ENCODE peak calls at places on chromosome 9, in seven cellular contexts. V is A549, U is IMR-90, Z is SK-N-SH, P is K562, G is GM12878, J is H1. R is an unnamed sample.

GRCh38 chr9:123174887-123175518 is 93.4 kb downstream of the STRBP start:
- DNase-seq in V (no peak), U (no peak), Z (no peak), P (no peak), G (peak; percentile 75), J (peak; percentile 17), R (no peak)

GRCh38 chr9:125867752-125868400 is 120.7 kb downstream of the PBX3 start:
- DNase-seq in V (no peak), U (peak; percentile 44), Z (no peak), P (no peak), G (no peak), J (no peak), R (no peak)

GRCh38 chr9:96302021-96302420 is at the start of gene HSD17B3:
- DNase-seq in V (no peak), U (peak; percentile 20), Z (no peak), P (no peak), G (no peak), J (no peak), R (peak; percentile 7)

GRCh38 chr9:136085815-136086212 is 9.3 kb downstream of the NACC2 start:
- DNase-seq in V (no peak), U (no peak), Z (peak; percentile 39), P (no peak), G (no peak), J (no peak), R (no peak)

GRCh38 chr9:38417003-38417965 is 7.0 kb downstream of the IGFBPL1 start:
- DNase-seq in V (peak; percentile 38), U (no peak), Z (peak; percentile 68), P (peak; percentile 75), G (no peak), J (no peak), R (peak; percentile 38)

GRCh38 chr9:27377811-27378345 is 80.9 kb upstream of the EQTN start:
- DNase-seq in V (no peak), U (no peak), Z (no peak), P (no peak), G (peak; percentile 82), J (no peak), R (no peak)

GRCh38 chr9:98330831-98331230 is 75.4 kb upstream of the TBC1D2 start:
- DNase-seq in V (no peak), U (peak; percentile 97), Z (no peak), P (no peak), G (no peak), J (no peak), R (no peak)

GRCh38 chr9:89022902-89023301 is 31.6 kb downstream of the S1PR3 start:
- DNase-seq in V (no peak), U (peak; percentile 79), Z (no peak), P (no peak), G (no peak), J (no peak), R (no peak)

GRCh38 chr9:123355761-123356520 is at the start of gene CRB2:
- DNase-seq in V (no peak), U (no peak), Z (peak; percentile 42), P (peak; percentile 81), G (no peak), J (peak; percentile 58), R (peak; percentile 54)

GRCh38 chr9:16743375-16743774 is 127.1 kb downstream of the BNC2 start:
- DNase-seq in V (no peak), U (no peak), Z (no peak), P (no peak), G (no peak), J (no peak), R (no peak)

GRCh38 chr9:97703437-97704326 is 6.5 kb upstream of the XPA start:
- DNase-seq in V (peak; percentile 50), U (peak; percentile 80), Z (peak; percentile 20), P (peak; percentile 51), G (peak; percentile 51), J (no peak), R (peak; percentile 74)

GRCh38 chr9:84000186-84000585 is 19.6 kb downstream of the RMI1 start:
- DNase-seq in V (no peak), U (peak; percentile 38), Z (no peak), P (no peak), G (no peak), J (no peak), R (no peak)

GRCh38 chr9:137318565-137318964 is 16.5 kb upstream of the NRARP start:
- DNase-seq in V (no peak), U (no peak), Z (peak; percentile 29), P (no peak), G (no peak), J (no peak), R (no peak)

GRCh38 chr9:78103971-78104433 is 72.4 kb upstream of the GNAQ start:
- DNase-seq in V (no peak), U (no peak), Z (no peak), P (no peak), G (no peak), J (no peak), R (no peak)

GRCh38 chr9:133589454-133590227 is 19.5 kb downstream of the FAM163B start:
- DNase-seq in V (no peak), U (no peak), Z (no peak), P (peak; percentile 17), G (no peak), J (peak; percentile 39), R (no peak)

GRCh38 chr9:89791754-89792153 is 186.9 kb downstream of the GADD45G start:
- DNase-seq in V (no peak), U (no peak), Z (no peak), P (no peak), G (no peak), J (no peak), R (no peak)

GRCh38 chr9:112332272-112332671 is 1.1 kb downstream of the PTBP3 start:
- DNase-seq in V (no peak), U (no peak), Z (no peak), P (no peak), G (no peak), J (no peak), R (no peak)

GRCh38 chr9:95495988-95496387 is 20.8 kb downstream of the PTCH1 start:
- DNase-seq in V (no peak), U (no peak), Z (no peak), P (no peak), G (no peak), J (no peak), R (no peak)

GRCh38 chr9:135023389-135023788 is 64.1 kb upstream of the OLFM1 start:
- DNase-seq in V (no peak), U (no peak), Z (peak; percentile 80), P (no peak), G (no peak), J (no peak), R (no peak)

GRCh38 chr9:16960084-16960483 is 89.6 kb upstream of the BNC2 start:
- DNase-seq in V (no peak), U (peak; percentile 61), Z (no peak), P (no peak), G (no peak), J (no peak), R (no peak)

GRCh38 chr9:18768951-18769622 is 263.9 kb downstream of the SAXO1 start:
- DNase-seq in V (no peak), U (no peak), Z (no peak), P (no peak), G (peak; percentile 45), J (no peak), R (no peak)

GRCh38 chr9:128145536-128145935 is 3.7 kb upstream of the LCN2 start:
- DNase-seq in V (no peak), U (no peak), Z (no peak), P (no peak), G (no peak), J (no peak), R (no peak)

GRCh38 chr9:75061169-75061568 is 26.8 kb downstream of the NMRK1 start:
- DNase-seq in V (no peak), U (no peak), Z (no peak), P (no peak), G (no peak), J (no peak), R (no peak)

GRCh38 chr9:125878241-125878640 is 131.1 kb downstream of the PBX3 start:
- DNase-seq in V (no peak), U (no peak), Z (no peak), P (no peak), G (no peak), J (peak; percentile 5), R (no peak)

GRCh38 chr9:118455259-118455658 is 751.1 kb downstream of the TLR4 start:
- DNase-seq in V (no peak), U (no peak), Z (no peak), P (no peak), G (no peak), J (no peak), R (no peak)

GRCh38 chr9:78005231-78006002 is 26.2 kb downstream of the GNAQ start:
- DNase-seq in V (no peak), U (no peak), Z (no peak), P (no peak), G (no peak), J (no peak), R (no peak)

GRCh38 chr9:69074801-69075200 is 39.2 kb downstream of the FXN start:
- DNase-seq in V (no peak), U (no peak), Z (no peak), P (no peak), G (no peak), J (no peak), R (no peak)
- TF ChIP-seq RFX5 in V (no peak), U (no peak), Z (no peak), P (no peak), G (no peak), J (no peak), R (no peak)

GRCh38 chr9:4592325-4592724 is 69.8 kb upstream of the PLPP6 start:
- DNase-seq in V (no peak), U (no peak), Z (no peak), P (no peak), G (no peak), J (no peak), R (no peak)

GRCh38 chr9:4594545-4594944 is 67.5 kb upstream of the PLPP6 start:
- DNase-seq in V (no peak), U (no peak), Z (no peak), P (no peak), G (no peak), J (no peak), R (no peak)

GRCh38 chr9:4592886-4593285 is 69.2 kb upstream of the PLPP6 start:
- DNase-seq in V (no peak), U (no peak), Z (no peak), P (no peak), G (no peak), J (no peak), R (no peak)

GRCh38 chr9:4594994-4595393 is 67.1 kb upstream of the PLPP6 start:
- DNase-seq in V (no peak), U (no peak), Z (no peak), P (no peak), G (no peak), J (no peak), R (no peak)

GRCh38 chr9:4596165-4596922 is 65.8 kb upstream of the PLPP6 start:
- DNase-seq in V (no peak), U (no peak), Z (no peak), P (no peak), G (peak; percentile 5), J (no peak), R (no peak)
- TF ChIP-seq RFX5 in V (no peak), U (no peak), Z (no peak), P (no peak), G (no peak), J (no peak), R (no peak)

GRCh38 chr9:1200847-1201251 is 150.7 kb downstream of the DMRT2 start:
- DNase-seq in V (no peak), U (no peak), Z (no peak), P (no peak), G (no peak), J (no peak), R (peak; percentile 56)
- TF ChIP-seq RFX5 in V (no peak), U (no peak), Z (no peak), P (no peak), G (no peak), J (no peak), R (no peak)

GRCh38 chr9:116323571-116323970 is 170.0 kb downstream of the PAPPA start:
- DNase-seq in V (no peak), U (no peak), Z (no peak), P (no peak), G (no peak), J (no peak), R (no peak)
- TF ChIP-seq RFX5 in V (no peak), U (no peak), Z (no peak), P (no peak), G (no peak), J (no peak), R (no peak)